ENCODE peak calls at places on chromosome 6, in four cellular contexts. One of them, this sample, is unnamed.

GRCh38 chr6:140182819-140183218 is 808.4 kb upstream of the CITED2 start:
- DNase-seq in CD8-positive, alpha-beta T cell: no peak
- DNase-seq in omental fat pad: no peak
- DNase-seq in skeletal muscle cell: no peak
- DNase-seq in this sample: no peak

GRCh38 chr6:167351656-167352354 is 26.9 kb downstream of the TTLL2 start:
- DNase-seq in omental fat pad: no peak
- DNase-seq in skeletal muscle cell: no peak
- DNase-seq in CD8-positive, alpha-beta T cell: no peak
- DNase-seq in this sample: no peak

GRCh38 chr6:43858161-43859153 is 88.4 kb downstream of the VEGFA start:
- DNase-seq in omental fat pad: no peak
- DNase-seq in skeletal muscle cell: no peak
- DNase-seq in CD8-positive, alpha-beta T cell: no peak
- DNase-seq in this sample: no peak

GRCh38 chr6:9507136-9507895 is 907.6 kb downstream of the TFAP2A start:
- DNase-seq in omental fat pad: no peak
- DNase-seq in CD8-positive, alpha-beta T cell: no peak
- DNase-seq in skeletal muscle cell: no peak
- DNase-seq in this sample: no peak

GRCh38 chr6:119147101-119148053 is 68.9 kb upstream of the FAM184A start:
- DNase-seq in skeletal muscle cell: peak
- DNase-seq in omental fat pad: peak
- DNase-seq in CD8-positive, alpha-beta T cell: no peak
- DNase-seq in this sample: peak

GRCh38 chr6:30129818-30130679 is 5.9 kb upstream of the TRIM40 start:
- DNase-seq in CD8-positive, alpha-beta T cell: no peak
- DNase-seq in omental fat pad: no peak
- DNase-seq in skeletal muscle cell: no peak
- DNase-seq in this sample: no peak

GRCh38 chr6:39274903-39275302 is 39.3 kb downstream of the KCNK17 start:
- DNase-seq in omental fat pad: no peak
- DNase-seq in skeletal muscle cell: no peak
- DNase-seq in CD8-positive, alpha-beta T cell: no peak
- DNase-seq in this sample: no peak

GRCh38 chr6:137698636-137699035 is 168.4 kb upstream of the TNFAIP3 start:
- DNase-seq in CD8-positive, alpha-beta T cell: no peak
- DNase-seq in omental fat pad: no peak
- DNase-seq in skeletal muscle cell: no peak
- DNase-seq in this sample: no peak

GRCh38 chr6:168905451-168906090 is 348.1 kb downstream of the THBS2 start:
- DNase-seq in skeletal muscle cell: no peak
- DNase-seq in CD8-positive, alpha-beta T cell: no peak
- DNase-seq in omental fat pad: no peak
- DNase-seq in this sample: no peak

GRCh38 chr6:153790048-153790447 is 249.0 kb upstream of the OPRM1 start:
- DNase-seq in omental fat pad: no peak
- DNase-seq in skeletal muscle cell: peak
- DNase-seq in CD8-positive, alpha-beta T cell: no peak
- DNase-seq in this sample: peak

GRCh38 chr6:2378891-2379652 is 133.7 kb upstream of the GMDS start:
- DNase-seq in skeletal muscle cell: peak
- DNase-seq in CD8-positive, alpha-beta T cell: no peak
- DNase-seq in omental fat pad: no peak
- DNase-seq in this sample: no peak

GRCh38 chr6:170429457-170429856 is 122.9 kb downstream of the FAM120B start:
- DNase-seq in omental fat pad: no peak
- DNase-seq in skeletal muscle cell: no peak
- DNase-seq in CD8-positive, alpha-beta T cell: no peak
- DNase-seq in this sample: no peak

GRCh38 chr6:168035098-168035660 is 37.7 kb downstream of the KIF25 start:
- DNase-seq in omental fat pad: no peak
- DNase-seq in skeletal muscle cell: peak
- DNase-seq in CD8-positive, alpha-beta T cell: no peak
- DNase-seq in this sample: peak

GRCh38 chr6:111642463-111643158 is 36.9 kb upstream of the TRAF3IP2 start:
- DNase-seq in CD8-positive, alpha-beta T cell: no peak
- DNase-seq in skeletal muscle cell: no peak
- DNase-seq in omental fat pad: no peak
- DNase-seq in this sample: no peak

GRCh38 chr6:22424196-22424595 is 127.4 kb upstream of the PRL start:
- DNase-seq in CD8-positive, alpha-beta T cell: no peak
- DNase-seq in omental fat pad: no peak
- DNase-seq in skeletal muscle cell: no peak
- DNase-seq in this sample: no peak

GRCh38 chr6:39088331-39088730 is 26.7 kb downstream of the SAYSD1 start:
- DNase-seq in omental fat pad: no peak
- DNase-seq in CD8-positive, alpha-beta T cell: no peak
- DNase-seq in skeletal muscle cell: peak
- DNase-seq in this sample: peak

GRCh38 chr6:167073679-167074274 is 49.1 kb upstream of the CCR6 start:
- DNase-seq in skeletal muscle cell: no peak
- DNase-seq in CD8-positive, alpha-beta T cell: no peak
- DNase-seq in omental fat pad: no peak
- DNase-seq in this sample: no peak

GRCh38 chr6:31359556-31359955 is 2.6 kb upstream of the HLA-B start:
- DNase-seq in skeletal muscle cell: no peak
- DNase-seq in omental fat pad: no peak
- DNase-seq in CD8-positive, alpha-beta T cell: no peak
- DNase-seq in this sample: no peak